ENCODE peak calls at places on chromosomes 5 and 9, in six cellular contexts. C, L, W, A, P and J are unnamed samples.

GRCh38 chr5:1508679-1509290 is 15.0 kb downstream of the LPCAT1 start:
- DNase-seq in L (no peak), A (no peak), C (no peak), W (no peak), P (no peak), J (no peak)

GRCh38 chr5:7392401-7393024 is 3.4 kb upstream of the ADCY2 start:
- DNase-seq in P (peak), C (peak), A (no peak), W (peak), L (no peak), J (no peak)

GRCh38 chr9:70049236-70049635 is 5.6 kb downstream of the MAMDC2 start:
- DNase-seq in A (no peak), P (no peak), L (no peak), W (no peak), C (no peak), J (no peak)

GRCh38 chr5:135437796-135438560 is 9.2 kb downstream of the DCANP1 start:
- DNase-seq in P (peak), A (no peak), C (no peak), W (no peak), L (no peak), J (no peak)

GRCh38 chr5:30385754-30386153 is 807.7 kb upstream of the CDH6 start:
- DNase-seq in L (no peak), A (no peak), W (no peak), P (no peak), C (no peak), J (no peak)

GRCh38 chr5:108730617-108731340 is 16.9 kb upstream of the FER start:
- DNase-seq in W (no peak), L (no peak), C (no peak), A (no peak), P (no peak), J (no peak)

GRCh38 chr5:120926471-120926870 is 462.4 kb downstream of the PRR16 start:
- DNase-seq in C (no peak), P (no peak), A (no peak), L (no peak), W (no peak), J (no peak)

GRCh38 chr9:96080364-96080763 is 204.9 kb downstream of the ERCC6L2 start:
- DNase-seq in P (no peak), L (no peak), W (no peak), C (no peak), A (no peak), J (no peak)

GRCh38 chr5:136203303-136203922 is 10.5 kb upstream of the SMIM32 start:
- DNase-seq in L (no peak), W (no peak), P (no peak), A (no peak), C (peak), J (no peak)

GRCh38 chr5:42268630-42269029 is 154.6 kb upstream of the GHR start:
- DNase-seq in W (no peak), C (no peak), P (no peak), L (no peak), A (no peak), J (no peak)

GRCh38 chr5:43193171-43193951 is 1.3 kb downstream of the NIM1K start:
- DNase-seq in P (peak), C (peak), W (no peak), A (peak), L (no peak), J (no peak)

GRCh38 chr5:78665519-78665918 is 16.9 kb upstream of the LHFPL2 start:
- DNase-seq in A (no peak), C (no peak), W (no peak), P (no peak), L (no peak), J (no peak)

GRCh38 chr5:94670726-94671125 is 52.3 kb downstream of the SLF1 start:
- DNase-seq in P (no peak), C (no peak), W (no peak), A (no peak), L (no peak), J (no peak)

GRCh38 chr9:98869866-98870265 is 62.4 kb downstream of the GALNT12 start:
- DNase-seq in C (no peak), A (no peak), P (no peak), W (no peak), L (no peak), J (no peak)

GRCh38 chr9:105742088-105742487 is 47.7 kb downstream of the TMEM38B start:
- DNase-seq in W (no peak), C (no peak), A (no peak), P (no peak), L (no peak), J (no peak)

GRCh38 chr9:129253820-129254381 is 75.8 kb upstream of the IER5L start:
- DNase-seq in A (no peak), C (peak), P (no peak), L (no peak), W (no peak), J (no peak)

GRCh38 chr9:98687911-98688310 is 20.8 kb downstream of the GABBR2 start:
- DNase-seq in A (no peak), P (no peak), L (no peak), W (no peak), C (no peak), J (no peak)

GRCh38 chr9:107249131-107249533 is 33.9 kb upstream of the RAD23B start:
- DNase-seq in W (no peak), P (peak), C (peak), A (no peak), L (no peak), J (peak)

GRCh38 chr5:60382761-60383160 is 317.2 kb downstream of the DEPDC1B start:
- DNase-seq in L (peak), W (no peak), P (no peak), C (peak), A (no peak), J (no peak)

GRCh38 chr9:22060831-22061383 is 51.8 kb upstream of the CDKN2B start:
- DNase-seq in L (no peak), P (no peak), A (no peak), C (no peak), W (no peak), J (no peak)

GRCh38 chr9:105258225-105258737 is 13.8 kb downstream of the SLC44A1 start:
- DNase-seq in A (no peak), L (no peak), P (no peak), W (no peak), C (no peak), J (no peak)

GRCh38 chr9:113943112-113944009 is 67.3 kb downstream of the ZNF618 start:
- DNase-seq in A (no peak), W (no peak), P (no peak), L (no peak), C (no peak), J (no peak)

GRCh38 chr5:172875372-172876279 is 41.6 kb downstream of the ERGIC1 start:
- DNase-seq in L (no peak), A (no peak), P (no peak), C (no peak), W (no peak), J (no peak)

GRCh38 chr5:178224403-178224802 is 8.2 kb downstream of the PHYKPL start:
- DNase-seq in L (no peak), P (no peak), C (no peak), W (no peak), A (no peak), J (no peak)

GRCh38 chr9:38432922-38433510 is 8.8 kb upstream of the IGFBPL1 start:
- DNase-seq in C (peak), P (peak), L (no peak), W (no peak), A (no peak), J (no peak)

GRCh38 chr5:52909192-52909591 is 80.0 kb upstream of the ITGA2 start:
- DNase-seq in P (no peak), A (no peak), L (no peak), C (no peak), W (no peak), J (no peak)

GRCh38 chr5:25119654-25120053 is 474.9 kb upstream of the CDH10 start:
- DNase-seq in L (no peak), A (peak), W (no peak), P (peak), C (peak), J (no peak)

GRCh38 chr9:121769939-121770338 is 118.5 kb downstream of the DAB2IP start:
- DNase-seq in C (no peak), A (no peak), P (no peak), L (no peak), W (no peak), J (no peak)

GRCh38 chr5:140481758-140482157 is 65.7 kb upstream of the EIF4EBP3 start:
- DNase-seq in A (no peak), C (no peak), P (no peak), W (no peak), L (no peak), J (no peak)

GRCh38 chr9:121207371-121207940 is 5.8 kb upstream of the RAB14 start:
- DNase-seq in A (no peak), P (no peak), L (peak), W (no peak), C (no peak), J (no peak)

GRCh38 chr5:107696071-107696470 is 25.3 kb upstream of the EFNA5 start:
- DNase-seq in W (peak), C (peak), P (no peak), A (no peak), L (no peak), J (peak)

GRCh38 chr5:16855475-16855874 is 80.6 kb downstream of the MYO10 start:
- DNase-seq in L (no peak), P (no peak), C (peak), W (no peak), A (no peak), J (no peak)
- TF ChIP-seq CREB1 in L (no peak), P (no peak), C (no peak), W (no peak), A (no peak), J (no peak)

GRCh38 chr9:135948873-135949665 is 12.1 kb downstream of the UBAC1 start:
- DNase-seq in C (no peak), L (no peak), A (no peak), W (no peak), P (no peak), J (no peak)

GRCh38 chr9:135949666-135950134 is 11.5 kb downstream of the UBAC1 start:
- DNase-seq in A (peak), L (no peak), W (no peak), C (no peak), P (no peak), J (no peak)

GRCh38 chr9:135950135-135950682 is 11.0 kb downstream of the UBAC1 start:
- DNase-seq in P (no peak), W (no peak), L (no peak), A (peak), C (no peak), J (no peak)

GRCh38 chr9:135952664-135953206 is 8.4 kb downstream of the UBAC1 start:
- DNase-seq in P (no peak), W (no peak), A (peak), C (no peak), L (no peak), J (no peak)

GRCh38 chr9:135951889-135952663 is 9.1 kb downstream of the UBAC1 start:
- DNase-seq in C (no peak), L (no peak), W (no peak), A (peak), P (no peak), J (no peak)
- TF ChIP-seq CREB1 in C (no peak), L (no peak), W (no peak), A (peak), P (no peak), J (no peak)

GRCh38 chr9:130414910-130415746 is 29.6 kb upstream of the ASS1 start:
- DNase-seq in P (no peak), L (no peak), C (no peak), A (no peak), W (no peak), J (no peak)

GRCh38 chr9:130414081-130414731 is 30.6 kb upstream of the ASS1 start:
- DNase-seq in L (no peak), P (no peak), A (no peak), C (no peak), W (no peak), J (no peak)

GRCh38 chr9:130419521-130420035 is 25.2 kb upstream of the ASS1 start:
- DNase-seq in P (no peak), C (no peak), A (no peak), L (no peak), W (no peak), J (no peak)

GRCh38 chr9:130418776-130419175 is 26.0 kb upstream of the ASS1 start:
- DNase-seq in W (no peak), P (no peak), L (no peak), C (no peak), A (no peak), J (no peak)

DNA sequence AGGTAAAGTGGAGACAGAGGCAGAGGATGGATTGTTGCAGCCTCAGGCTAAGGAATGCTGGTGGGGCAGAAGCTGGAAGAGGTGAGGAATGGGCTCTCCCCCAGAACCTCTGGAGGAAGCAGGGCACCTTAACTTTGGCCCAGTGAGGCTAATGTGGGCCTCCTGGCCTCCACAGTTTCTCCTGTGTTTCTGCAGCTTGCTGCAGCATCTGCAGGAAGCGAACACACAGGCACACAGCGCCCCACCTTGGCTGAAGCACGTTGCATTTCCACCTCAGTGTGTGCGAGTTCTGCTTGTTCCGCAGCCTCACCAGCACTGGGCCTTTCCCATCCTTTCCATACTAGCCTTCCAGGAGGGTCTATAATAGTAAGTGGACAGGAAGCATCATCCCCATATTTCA is 27.2 kb upstream of the ASS1 start:
- DNase-seq in W (no peak), C (peak), L (no peak), P (no peak), A (no peak), J (peak)
- TF ChIP-seq CREB1 in W (no peak), C (no peak), L (no peak), P (no peak), A (no peak), J (no peak)

GRCh38 chr5:155631116-155631515 is 617.6 kb downstream of the KIF4B start:
- DNase-seq in L (no peak), W (no peak), C (no peak), A (no peak), P (no peak), J (no peak)
- TF ChIP-seq CREB1 in L (no peak), W (no peak), C (no peak), A (no peak), P (no peak), J (no peak)

GRCh38 chr5:68172314-68172713 is 43.2 kb upstream of the PIK3R1 start:
- DNase-seq in C (no peak), W (no peak), L (no peak), A (no peak), P (no peak), J (no peak)
- TF ChIP-seq CREB1 in C (no peak), W (no peak), L (no peak), A (no peak), P (no peak), J (no peak)

GRCh38 chr5:115500225-115500624 is 44.4 kb downstream of the FEM1C start:
- DNase-seq in P (no peak), W (no peak), A (no peak), L (no peak), C (no peak), J (no peak)

GRCh38 chr5:115501457-115501856 is 43.1 kb downstream of the FEM1C start:
- DNase-seq in L (no peak), A (no peak), C (no peak), W (no peak), P (no peak), J (no peak)

GRCh38 chr5:115494570-115495289 is 49.8 kb downstream of the FEM1C start:
- DNase-seq in W (no peak), A (no peak), C (no peak), P (no peak), L (no peak), J (no peak)

DNA sequence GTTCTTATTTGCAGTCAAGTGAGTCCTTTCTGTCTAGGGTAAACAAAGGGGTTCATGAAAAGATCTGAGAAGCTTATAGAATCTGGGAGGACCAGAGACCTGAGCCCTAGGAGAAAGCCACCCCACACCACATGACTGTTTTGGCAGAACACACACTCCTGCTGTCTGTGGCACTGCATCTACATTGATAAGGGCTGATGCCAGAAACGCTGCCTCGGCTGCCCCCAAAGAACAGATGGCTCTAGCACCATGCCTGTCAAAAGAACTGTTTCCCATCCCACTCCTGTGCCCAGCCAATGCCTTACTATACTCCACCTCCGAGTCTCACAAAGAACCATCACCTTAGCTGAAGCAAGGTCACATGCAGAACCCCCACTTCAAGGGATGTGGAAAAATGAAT is 47.4 kb downstream of the FEM1C start:
- DNase-seq in C (no peak), P (no peak), A (no peak), W (no peak), L (no peak), J (no peak)
- TF ChIP-seq CREB1 in C (no peak), P (no peak), A (no peak), W (no peak), L (no peak), J (no peak)

GRCh38 chr5:133119233-133119711 is 67.5 kb downstream of the HSPA4 start:
- DNase-seq in A (no peak), W (no peak), L (no peak), P (no peak), C (no peak), J (no peak)

GRCh38 chr5:133121611-133122150 is 69.9 kb downstream of the HSPA4 start:
- DNase-seq in L (no peak), W (no peak), A (no peak), C (no peak), P (no peak), J (no peak)

GRCh38 chr5:133120156-133120750 is 68.4 kb downstream of the HSPA4 start:
- DNase-seq in W (no peak), P (no peak), C (no peak), A (no peak), L (no peak), J (no peak)

GRCh38 chr5:133122711-133123110 is 70.9 kb downstream of the HSPA4 start:
- DNase-seq in A (no peak), L (no peak), W (no peak), C (no peak), P (no peak), J (no peak)

DNA sequence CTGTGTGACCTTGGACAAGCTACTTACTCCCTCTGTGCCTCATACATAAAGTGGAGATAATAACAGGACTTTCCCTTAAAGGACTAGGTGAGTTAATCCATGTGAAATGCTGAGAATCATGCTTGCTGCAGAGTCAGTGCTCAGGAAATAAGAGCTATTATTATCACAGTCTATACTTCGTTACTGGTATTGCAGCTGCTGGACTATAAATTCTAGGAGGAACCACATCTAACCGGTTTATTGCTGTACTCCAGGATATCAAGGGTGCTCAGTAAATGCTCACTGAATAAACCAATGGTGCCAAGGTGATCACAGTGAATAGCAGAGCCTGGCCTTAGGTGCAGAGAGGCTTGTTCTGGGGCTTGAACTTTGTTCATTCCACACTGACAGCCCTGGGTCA is 69.3 kb downstream of the HSPA4 start:
- DNase-seq in P (no peak), L (no peak), A (no peak), C (no peak), W (no peak), J (no peak)
- TF ChIP-seq CREB1 in P (no peak), L (no peak), A (no peak), C (no peak), W (no peak), J (no peak)

GRCh38 chr5:10300246-10300645 is 7.5 kb downstream of the CMBL start:
- DNase-seq in W (no peak), L (no peak), C (no peak), A (no peak), P (no peak), J (no peak)
- TF ChIP-seq CREB1 in W (no peak), L (no peak), C (no peak), A (no peak), P (no peak), J (no peak)

GRCh38 chr5:73030995-73031394 is 75.2 kb downstream of the FCHO2 start:
- DNase-seq in A (no peak), P (peak), C (peak), W (no peak), L (no peak), J (no peak)

GRCh38 chr5:73030531-73030930 is 74.7 kb downstream of the FCHO2 start:
- DNase-seq in P (no peak), C (no peak), L (no peak), W (no peak), A (no peak), J (no peak)

GRCh38 chr5:73032635-73033034 is 76.8 kb downstream of the FCHO2 start:
- DNase-seq in C (no peak), W (no peak), A (no peak), P (no peak), L (no peak), J (no peak)

GRCh38 chr5:73028991-73029540 is 73.2 kb downstream of the FCHO2 start:
- DNase-seq in W (no peak), A (no peak), C (no peak), P (no peak), L (no peak), J (no peak)

GRCh38 chr5:73031839-73032238 is 76.0 kb downstream of the FCHO2 start:
- DNase-seq in W (no peak), L (no peak), C (no peak), A (no peak), P (no peak), J (no peak)
- TF ChIP-seq CREB1 in W (no peak), L (no peak), C (no peak), A (no peak), P (no peak), J (no peak)

DNA sequence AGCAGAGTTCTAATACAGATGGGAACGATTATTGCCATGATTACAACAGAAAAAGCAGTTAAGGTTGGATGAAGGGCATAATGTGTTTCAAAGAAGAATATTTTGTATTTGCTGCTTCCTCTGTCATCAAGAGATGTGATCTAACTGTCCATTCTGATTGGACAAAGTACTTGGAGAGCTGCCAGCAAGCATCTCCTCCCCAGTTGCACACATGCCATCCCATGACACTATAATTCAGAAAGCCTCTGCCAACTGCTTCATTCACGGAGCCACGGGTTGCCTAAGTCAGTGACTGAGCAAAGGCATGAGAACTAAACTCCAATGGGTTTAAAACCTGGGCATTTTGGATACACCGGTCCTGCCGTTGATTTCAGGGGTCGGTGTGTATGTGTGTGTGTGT is 253.8 kb downstream of the CRB2 start:
- DNase-seq in P (no peak), C (no peak), L (no peak), W (no peak), A (no peak), J (no peak)
- TF ChIP-seq CREB1 in P (no peak), C (no peak), L (no peak), W (no peak), A (no peak), J (no peak)